ENCODE peak calls at places on chromosomes 7 and 10, in eight cellular contexts. V is foreskin fibroblast; W is AG09309; L is stimulated activated naive B cell treated with anti-CD40 and anti-IgM and Interleukin-4, amounts not matched to agents 10 μg/mL and 1 μg/mL and 100 μg/mL, for 72 hours; O is upper lobe of right lung; U is EH; F is kidney glomerular epithelial cell; T is lower lobe of right lung. M is an unnamed sample.

GRCh38 chr7:112361154-112361553 is 89.1 kb upstream of the IFRD1 start:
- DNase-seq in V (no peak), O (no peak), T (no peak), W (no peak), U (peak; percentile 22), L (no peak), F (no peak), M (no peak)

GRCh38 chr7:148622887-148623585 is 32.5 kb downstream of the C7orf33 start:
- DNase-seq in T (no peak), F (no peak), W (no peak), O (no peak), L (no peak), V (no peak), U (no peak), M (no peak)

GRCh38 chr10:114347191-114347739 is 57.0 kb downstream of the AFAP1L2 start:
- DNase-seq in W (no peak), U (no peak), V (no peak), L (no peak), T (no peak), F (no peak), O (no peak), M (no peak)

GRCh38 chr10:18684416-18684815 is 25.2 kb downstream of the ARL5B start:
- DNase-seq in L (no peak), T (no peak), F (no peak), O (no peak), W (no peak), V (no peak), U (peak; percentile 1), M (no peak)

GRCh38 chr7:91690541-91690940 is 190.0 kb downstream of the MTERF1 start:
- DNase-seq in T (no peak), U (no peak), W (no peak), V (no peak), O (no peak), L (no peak), F (no peak), M (no peak)

GRCh38 chr7:143130541-143130940 is 1.3 kb upstream of the PIP start:
- DNase-seq in F (no peak), U (no peak), T (no peak), V (no peak), W (no peak), O (no peak), L (no peak), M (no peak)

GRCh38 chr10:58741673-58742072 is 229.0 kb downstream of the BICC1 start:
- DNase-seq in W (no peak), U (no peak), L (no peak), O (no peak), V (no peak), F (no peak), T (no peak), M (no peak)

GRCh38 chr10:16116404-16117304 is 256.3 kb upstream of the MINDY3 start:
- DNase-seq in L (no peak), F (no peak), O (no peak), V (no peak), W (no peak), T (no peak), U (no peak), M (peak; percentile 25)

GRCh38 chr7:22647451-22648257 is 79.3 kb upstream of the IL6 start:
- DNase-seq in W (peak; percentile 92), V (peak; percentile 55), L (no peak), F (peak; percentile 72), U (peak; percentile 99), T (no peak), O (no peak), M (no peak)

GRCh38 chr10:112229901-112230300 is 46.3 kb upstream of the GPAM start:
- DNase-seq in V (no peak), W (no peak), T (no peak), O (no peak), L (no peak), U (no peak), F (no peak), M (no peak)

GRCh38 chr10:132834891-132835847 is 49.2 kb upstream of the NKX6-2 start:
- DNase-seq in V (no peak), O (no peak), F (no peak), W (no peak), T (no peak), U (no peak), L (no peak), M (no peak)

GRCh38 chr7:3300221-3300650 is 816 bp upstream of the SDK1 start:
- DNase-seq in V (peak; percentile 62), O (no peak), L (no peak), T (no peak), W (no peak), U (peak; percentile 7), F (no peak), M (no peak)

GRCh38 chr7:79709574-79710409 is 256.3 kb upstream of the MAGI2 start:
- DNase-seq in O (no peak), F (no peak), T (no peak), V (peak; percentile 20), W (no peak), U (peak; percentile 17), L (no peak), M (peak; percentile 54)

GRCh38 chr7:73976761-73977625 is 51.0 kb upstream of the ELN start:
- DNase-seq in V (peak; percentile 71), O (peak; percentile 51), L (no peak), T (peak; percentile 22), F (no peak), W (no peak), U (no peak), M (no peak)

GRCh38 chr7:41007351-41007751 is 695.5 kb downstream of the INHBA start:
- DNase-seq in F (no peak), O (no peak), V (no peak), L (no peak), T (no peak), W (no peak), U (peak; percentile 32), M (no peak)

GRCh38 chr10:117164878-117165556 is 26.9 kb upstream of the VAX1 start:
- DNase-seq in W (no peak), T (no peak), L (no peak), O (no peak), F (no peak), U (no peak), V (no peak), M (no peak)

GRCh38 chr7:77265666-77266065 is 66.0 kb upstream of the FGL2 start:
- DNase-seq in L (no peak), O (no peak), U (no peak), V (no peak), F (no peak), T (no peak), W (no peak), M (no peak)

GRCh38 chr10:44993226-44993921 is 7.3 kb upstream of the ZNF22 start:
- DNase-seq in W (no peak), V (no peak), U (no peak), F (no peak), L (no peak), T (no peak), O (no peak), M (no peak)

GRCh38 chr7:45574521-45575500 is 643 bp downstream of the ADCY1 start:
- DNase-seq in W (no peak), U (peak; percentile 56), T (no peak), O (no peak), F (peak; percentile 11), V (peak; percentile 51), L (no peak), M (no peak)

GRCh38 chr7:17369686-17370426 is 71.4 kb downstream of the AHR start:
- DNase-seq in T (no peak), L (no peak), V (peak; percentile 89), U (peak; percentile 88), F (peak; percentile 44), O (no peak), W (peak; percentile 86), M (peak; percentile 88)

GRCh38 chr7:85184599-85185354 is 2.1 kb downstream of the SEMA3D start:
- DNase-seq in V (peak; percentile 47), O (peak; percentile 58), T (peak; percentile 43), W (no peak), F (peak; percentile 4), L (no peak), U (peak; percentile 71), M (no peak)

GRCh38 chr10:46560381-46560780 is 3.9 kb upstream of the GPRIN2 start:
- DNase-seq in W (no peak), V (no peak), O (peak; percentile 60), F (no peak), T (peak; percentile 43), L (no peak), U (no peak), M (no peak)

M was measured in HT-29.